ENCODE peak calls at places on chromosomes 1 and 21, in eight cellular contexts. E is SJSA1; U is OCI-M1; Z is fibroblast of lung; X is aorta; D is dorsolateral prefrontal cortex; P is LHCN-M2; G is activated T-cell treated with anti-CD3 and anti-CD28 coated beads, Interleukin-2, amount 50 U/mL, for 72 hours. R is an unnamed sample.

GRCh38 chr1:3707298-3707938 is 44.8 kb upstream of the CCDC27 start:
- DNase-seq in E (no peak), U (no peak), Z (no peak), X (no peak), D (no peak), P (no peak), G (no peak), R (no peak)

GRCh38 chr21:34031835-34032370 is 41.5 kb upstream of the MRPS6 start:
- DNase-seq in E (no peak), U (no peak), Z (no peak), X (no peak), D (no peak), P (no peak), G (peak), R (no peak)

GRCh38 chr1:51063121-51063520 is 38.9 kb upstream of the C1orf185 start:
- DNase-seq in E (peak), U (no peak), Z (peak), X (no peak), D (no peak), P (peak), G (no peak), R (peak)

GRCh38 chr21:25489673-25490072 is 117.6 kb downstream of the MRPL39 start:
- DNase-seq in E (no peak), U (no peak), Z (no peak), X (no peak), D (no peak), P (no peak), G (no peak), R (no peak)

GRCh38 chr1:156356262-156356874 is 12.6 kb upstream of the RHBG start:
- DNase-seq in E (no peak), U (no peak), Z (no peak), X (no peak), D (no peak), P (no peak), G (no peak), R (no peak)

GRCh38 chr1:179881642-179882252 is 338 bp upstream of the TOR1AIP1 start:
- DNase-seq in E (no peak), U (no peak), Z (peak), X (peak), D (no peak), P (peak), G (no peak), R (no peak)

GRCh38 chr1:27332536-27333281 is 9.1 kb upstream of the SYTL1 start:
- DNase-seq in E (no peak), U (peak), Z (no peak), X (no peak), D (peak), P (peak), G (peak), R (no peak)

GRCh38 chr1:202112864-202113689 is 9.6 kb upstream of the GPR37L1 start:
- DNase-seq in E (no peak), U (no peak), Z (peak), X (no peak), D (no peak), P (peak), G (no peak), R (no peak)

GRCh38 chr1:38559180-38559874 is 300.2 kb downstream of the RRAGC start:
- DNase-seq in E (no peak), U (no peak), Z (no peak), X (peak), D (no peak), P (no peak), G (peak), R (no peak)

GRCh38 chr1:29964718-29965533 is 728.6 kb downstream of the PTPRU start:
- DNase-seq in E (no peak), U (no peak), Z (no peak), X (no peak), D (no peak), P (no peak), G (no peak), R (no peak)

GRCh38 chr1:35386290-35386689 is 117.8 kb downstream of the ZMYM4 start:
- DNase-seq in E (no peak), U (no peak), Z (no peak), X (no peak), D (no peak), P (no peak), G (no peak), R (no peak)

GRCh38 chr1:49765034-49765433 is 258.7 kb downstream of the AGBL4 start:
- DNase-seq in E (no peak), U (peak), Z (no peak), X (no peak), D (no peak), P (no peak), G (no peak), R (no peak)

GRCh38 chr1:14567056-14567455 is 31.4 kb upstream of the KAZN start:
- DNase-seq in E (no peak), U (no peak), Z (no peak), X (no peak), D (no peak), P (no peak), G (no peak), R (no peak)

GRCh38 chr1:116401646-116402176 is 28.7 kb downstream of the ATP1A1 start:
- DNase-seq in E (no peak), U (no peak), Z (no peak), X (no peak), D (no peak), P (no peak), G (no peak), R (no peak)

GRCh38 chr1:55412060-55412459 is 196.9 kb upstream of the USP24 start:
- DNase-seq in E (no peak), U (no peak), Z (no peak), X (no peak), D (no peak), P (no peak), G (no peak), R (no peak)

R was measured in H54.